ENCODE peak calls at places on chromosome 7, in seven cellular contexts. P is CD8-positive, alpha-beta T cell; J is NCI-H2081; Q is psoas muscle; T is AG08396; Z is frontal cortex; B is transverse colon. W is an unnamed sample.

GRCh38 chr7:158329686-158330085 is 257.9 kb downstream of the PTPRN2 start:
- DNase-seq in T (no peak), P (no peak), Z (no peak), Q (no peak), J (no peak), B (no peak), W (no peak)

GRCh38 chr7:1670894-1671875 is 1.1 kb downstream of the ELFN1 start:
- DNase-seq in P (no peak), J (no peak), B (no peak), Z (peak), Q (peak), T (no peak), W (no peak)

GRCh38 chr7:108235451-108236061 is 105.4 kb upstream of the LAMB4 start:
- DNase-seq in J (no peak), Z (no peak), B (no peak), T (no peak), Q (no peak), P (no peak), W (no peak)

GRCh38 chr7:157516311-157516710 is 179.5 kb downstream of the DNAJB6 start:
- DNase-seq in T (no peak), Z (no peak), B (no peak), J (no peak), P (no peak), Q (peak), W (no peak)

GRCh38 chr7:107971613-107972012 is 31.3 kb downstream of the LAMB1 start:
- DNase-seq in T (no peak), P (no peak), B (no peak), Q (no peak), J (no peak), Z (no peak), W (no peak)

GRCh38 chr7:102975854-102976253 is 63.1 kb downstream of the LRRC17 start:
- DNase-seq in T (no peak), J (no peak), Z (no peak), Q (no peak), P (no peak), B (no peak), W (no peak)

GRCh38 chr7:27096756-27097514 is 1.1 kb upstream of the HOXA1 start:
- DNase-seq in P (no peak), T (peak), B (peak), Z (peak), Q (peak), J (peak), W (peak)

GRCh38 chr7:130266258-130266960 is at the start of gene CPA2:
- DNase-seq in J (no peak), B (no peak), P (no peak), T (no peak), Z (no peak), Q (no peak), W (no peak)

GRCh38 chr7:150879345-150879744 is 27.0 kb downstream of the AOC1 start:
- DNase-seq in Q (no peak), T (no peak), P (no peak), B (no peak), J (no peak), Z (no peak), W (no peak)

GRCh38 chr7:44447874-44448425 is 42.5 kb downstream of the NUDCD3 start:
- DNase-seq in T (no peak), J (no peak), B (no peak), Q (no peak), Z (no peak), P (no peak), W (no peak)

GRCh38 chr7:105229641-105230040 is 159.1 kb downstream of the SRPK2 start:
- DNase-seq in Q (no peak), T (no peak), Z (no peak), B (no peak), P (no peak), J (no peak), W (no peak)

GRCh38 chr7:129862672-129863071 is 90.1 kb downstream of the UBE2H start:
- DNase-seq in Q (no peak), B (no peak), P (no peak), Z (no peak), J (no peak), T (no peak), W (no peak)

GRCh38 chr7:25314729-25315267 is 86.5 kb upstream of the NPVF start:
- DNase-seq in J (no peak), P (no peak), Z (no peak), Q (no peak), B (peak), T (no peak), W (peak)

GRCh38 chr7:3592438-3593134 is 291.5 kb downstream of the SDK1 start:
- DNase-seq in B (no peak), J (peak), P (no peak), Z (no peak), Q (no peak), T (no peak), W (no peak)

GRCh38 chr7:101681170-101682007 is 52.3 kb upstream of the MYL10 start:
- DNase-seq in B (no peak), Z (no peak), P (no peak), Q (peak), T (peak), J (no peak), W (no peak)

GRCh38 chr7:129561677-129562424 is 49.7 kb upstream of the NRF1 start:
- DNase-seq in J (no peak), P (no peak), Q (no peak), B (no peak), T (no peak), Z (no peak), W (no peak)

GRCh38 chr7:90596745-90597526 is 815 bp downstream of the CDK14 start:
- DNase-seq in Q (no peak), T (peak), Z (no peak), B (no peak), J (peak), P (no peak), W (no peak)

GRCh38 chr7:137731436-137731835 is 115.3 kb downstream of the DGKI start:
- DNase-seq in P (no peak), Q (no peak), Z (no peak), J (no peak), T (peak), B (no peak), W (no peak)

GRCh38 chr7:100895956-100896742 is 461 bp upstream of the ACHE start:
- DNase-seq in Z (peak), P (peak), J (no peak), T (no peak), B (peak), Q (peak), W (peak)

GRCh38 chr7:129225931-129226572 is 1.2 kb downstream of the AHCYL2 start:
- DNase-seq in Q (no peak), T (no peak), B (no peak), Z (no peak), P (no peak), J (no peak), W (peak)

GRCh38 chr7:24192053-24192452 is 91.9 kb upstream of the NPY start:
- DNase-seq in P (no peak), T (no peak), Q (no peak), Z (no peak), J (no peak), B (no peak), W (no peak)

GRCh38 chr7:43438897-43439479 is 143.9 kb upstream of the STK17A start:
- DNase-seq in Q (no peak), P (no peak), Z (no peak), T (no peak), B (no peak), J (no peak), W (no peak)

GRCh38 chr7:107874605-107875446 is 16.2 kb upstream of the DLD start:
- DNase-seq in T (peak), Z (no peak), P (peak), J (peak), Q (no peak), B (peak), W (no peak)

GRCh38 chr7:130622866-130623265 is 45.7 kb downstream of the COPG2 start:
- DNase-seq in Q (no peak), B (no peak), P (no peak), T (no peak), Z (no peak), J (no peak), W (no peak)

GRCh38 chr7:36303202-36304098 is 86.2 kb upstream of the ANLN start:
- DNase-seq in T (peak), B (peak), Z (peak), J (peak), Q (peak), P (no peak), W (peak)

GRCh38 chr7:155998328-155998691 is 186.0 kb upstream of the SHH start:
- DNase-seq in T (no peak), J (no peak), B (no peak), P (no peak), Z (no peak), Q (no peak), W (peak)

GRCh38 chr7:129184979-129185670 is 3.3 kb upstream of the SMO start:
- DNase-seq in Z (no peak), B (no peak), J (no peak), Q (no peak), P (no peak), T (no peak), W (no peak)

GRCh38 chr7:92028226-92028625 is 87.6 kb downstream of the AKAP9 start:
- DNase-seq in Z (no peak), Q (no peak), P (no peak), T (no peak), J (no peak), B (no peak), W (no peak)

GRCh38 chr7:27375958-27376357 is 133.4 kb downstream of the EVX1 start:
- DNase-seq in B (no peak), P (no peak), Z (no peak), T (no peak), J (no peak), Q (no peak), W (no peak)

GRCh38 chr7:76278540-76278939 is 23.9 kb upstream of the HSPB1 start:
- DNase-seq in Z (no peak), T (peak), Q (no peak), B (no peak), J (no peak), P (no peak), W (no peak)

GRCh38 chr7:157615101-157615817 is 278.5 kb downstream of the DNAJB6 start:
- DNase-seq in T (peak), Q (no peak), B (no peak), Z (no peak), J (no peak), P (peak), W (no peak)

GRCh38 chr7:33485746-33486491 is 356.6 kb downstream of the BBS9 start:
- DNase-seq in J (no peak), Q (no peak), B (no peak), P (no peak), T (no peak), Z (no peak), W (no peak)

GRCh38 chr7:84982199-84982598 is 204.7 kb downstream of the SEMA3D start:
- DNase-seq in Q (no peak), B (no peak), Z (no peak), J (no peak), P (no peak), T (no peak), W (no peak)

GRCh38 chr7:930975-931758 is 23.3 kb downstream of the ADAP1 start:
- DNase-seq in J (no peak), T (no peak), P (peak), Z (no peak), B (peak), Q (peak), W (peak)

GRCh38 chr7:155741805-155742204 is 70.5 kb downstream of the SHH start:
- DNase-seq in Q (no peak), Z (no peak), B (peak), J (no peak), T (no peak), P (no peak), W (peak)

GRCh38 chr7:2116086-2116810 is 116.5 kb downstream of the MAD1L1 start:
- DNase-seq in T (no peak), P (no peak), Q (peak), B (no peak), Z (no peak), J (no peak), W (no peak)

GRCh38 chr7:99219185-99219767 is 11.4 kb upstream of the KPNA7 start:
- DNase-seq in P (no peak), Q (no peak), B (peak), J (no peak), Z (no peak), T (no peak), W (peak)